ENCODE peak calls at places on chromosomes 11 and 22, in nine cellular contexts. J is IMR-90; I is effector memory CD8-positive, alpha-beta T cell; M is stimulated activated naive B cell treated with anti-CD40 and anti-IgM and Interleukin-4, amounts not matched to agents 10 μg/mL and 1 μg/mL and 100 μg/mL, for 72 hours; R is activated naive CD8-positive, alpha-beta T cell treated with anti-CD3 and anti-CD28 coated beads, Interleukin-2, amount 50 U/mL, for 24 hours; S is foreskin keratinocyte; O is HCT116; Y is lower lobe of right lung; B is CD4-positive, CD25-positive, alpha-beta regulatory T cell. N is an unnamed sample.

GRCh38 chr11:115999437-115999836 is 495.2 kb upstream of the CADM1 start:
- ATAC-seq in M (no peak), O (no peak), B (no peak), S (no peak), J (no peak), Y (peak; percentile 66), I (no peak), R (no peak), N (no peak)

GRCh38 chr11:128487978-128488377 is 99.4 kb downstream of the ETS1 start:
- ATAC-seq in Y (no peak), I (peak; percentile 18), M (no peak), S (no peak), O (no peak), R (peak; percentile 51), B (no peak), J (no peak), N (no peak)

GRCh38 chr11:11662578-11662977 is 40.8 kb upstream of the GALNT18 start:
- ATAC-seq in S (no peak), I (no peak), B (no peak), J (no peak), M (no peak), Y (no peak), O (no peak), R (no peak), N (no peak)

GRCh38 chr11:37721485-37721884 is 1123.4 kb upstream of the RAG2 start:
- ATAC-seq in Y (no peak), S (peak; percentile 98), R (no peak), B (no peak), M (no peak), O (no peak), J (no peak), I (no peak), N (no peak)

GRCh38 chr11:1481861-1482441 is 4.6 kb downstream of the MOB2 start:
- ATAC-seq in B (no peak), M (no peak), R (no peak), O (no peak), S (no peak), J (no peak), I (no peak), Y (no peak), N (peak; percentile 34)

GRCh38 chr11:107590460-107591097 is 368 bp upstream of the ELMOD1 start:
- ATAC-seq in S (peak; percentile 7), B (no peak), Y (peak; percentile 5), M (no peak), J (no peak), I (peak; percentile 33), R (peak; percentile 29), O (peak; percentile 70), N (peak; percentile 50)

GRCh38 chr11:70517996-70518907 is 119.9 kb downstream of the CTTN start:
- ATAC-seq in R (no peak), M (no peak), J (peak; percentile 71), S (peak; percentile 71), Y (no peak), O (peak; percentile 39), B (no peak), I (no peak), N (no peak)

GRCh38 chr11:103798029-103798428 is 238.4 kb upstream of the DDI1 start:
- ATAC-seq in S (no peak), M (no peak), Y (peak; percentile 72), I (no peak), B (no peak), O (no peak), R (no peak), J (peak; percentile 76), N (no peak)

GRCh38 chr11:42407379-42407778 is 904.4 kb upstream of the API5 start:
- ATAC-seq in R (no peak), S (peak; percentile 35), B (no peak), Y (no peak), J (no peak), I (no peak), O (no peak), M (no peak), N (no peak)

GRCh38 chr11:63623513-63624140 is 9.4 kb upstream of the PLAAT3 start:
- ATAC-seq in S (no peak), M (no peak), R (no peak), J (peak; percentile 17), I (no peak), Y (no peak), O (peak; percentile 20), B (no peak), N (no peak)

GRCh38 chr11:12864316-12865156 is 144.6 kb upstream of the RASSF10 start:
- ATAC-seq in Y (peak; percentile 79), M (no peak), R (no peak), S (peak; percentile 88), I (no peak), O (no peak), B (no peak), J (peak; percentile 76), N (no peak)

GRCh38 chr11:28107331-28107725 is 628 bp downstream of the KIF18A start:
- ATAC-seq in M (peak; percentile 0), R (no peak), O (peak; percentile 2), J (peak; percentile 2), B (no peak), S (peak; percentile 0), I (peak; percentile 1), Y (no peak), N (no peak)

GRCh38 chr11:3147257-3147619 is 17.9 kb downstream of the OSBPL5 start:
- ATAC-seq in I (no peak), M (no peak), B (no peak), R (no peak), J (peak; percentile 56), O (no peak), S (no peak), Y (peak; percentile 4), N (no peak)

GRCh38 chr22:38347944-38348750 is 30.9 kb upstream of the CSNK1E start:
- ATAC-seq in M (peak; percentile 51), J (no peak), Y (no peak), R (peak; percentile 47), O (no peak), B (no peak), S (peak; percentile 94), I (no peak), N (peak; percentile 74)

GRCh38 chr11:88552377-88553029 is 215.0 kb upstream of the CTSC start:
- ATAC-seq in O (peak; percentile 83), B (no peak), M (peak; percentile 82), J (peak; percentile 66), I (peak; percentile 71), S (peak; percentile 63), R (peak; percentile 43), Y (peak; percentile 68), N (peak; percentile 64)

GRCh38 chr11:8239536-8240228 is 24.0 kb downstream of the LMO1 start:
- ATAC-seq in O (no peak), I (no peak), S (no peak), J (no peak), Y (no peak), R (no peak), M (no peak), B (no peak), N (no peak)

GRCh38 chr11:69774354-69775162 is 583 bp downstream of the FGF4 start:
- ATAC-seq in I (no peak), S (no peak), Y (peak; percentile 22), J (no peak), M (no peak), O (no peak), R (no peak), B (no peak), N (no peak)

GRCh38 chr11:20084921-20085814 is 75.1 kb downstream of the DBX1 start:
- ATAC-seq in R (no peak), B (no peak), S (peak; percentile 21), Y (no peak), I (no peak), M (no peak), O (no peak), J (no peak), N (no peak)

GRCh38 chr11:46426233-46426991 is 34.8 kb upstream of the CHRM4 start:
- ATAC-seq in B (no peak), S (no peak), O (no peak), M (no peak), R (no peak), Y (no peak), J (no peak), I (no peak), N (no peak)

GRCh38 chr11:2803186-2804057 is 82.2 kb downstream of the CDKN1C start:
- ATAC-seq in Y (no peak), S (peak; percentile 41), J (no peak), O (no peak), I (no peak), M (no peak), R (no peak), B (no peak), N (no peak)

GRCh38 chr11:121236115-121237001 is 56.2 kb upstream of the SC5D start:
- ATAC-seq in Y (no peak), R (peak; percentile 54), M (no peak), S (peak; percentile 42), J (no peak), I (no peak), B (no peak), O (no peak), N (peak; percentile 43)

GRCh38 chr11:68828957-68829356 is 12.8 kb downstream of the CPT1A start:
- ATAC-seq in O (no peak), S (no peak), J (no peak), Y (no peak), M (peak; percentile 58), R (no peak), I (no peak), B (no peak), N (no peak)

GRCh38 chr22:32574397-32574796 is 99.8 kb downstream of the FBXO7 start:
- ATAC-seq in I (no peak), M (no peak), R (peak; percentile 82), Y (no peak), B (no peak), O (no peak), S (no peak), J (no peak), N (no peak)

GRCh38 chr22:42944409-42944808 is 70.5 kb downstream of the PACSIN2 start:
- ATAC-seq in M (no peak), S (no peak), Y (no peak), J (no peak), O (no peak), B (no peak), R (no peak), I (no peak), N (no peak)

GRCh38 chr22:48137640-48138039 is 1375.2 kb downstream of the TBC1D22A start:
- ATAC-seq in I (no peak), J (no peak), R (no peak), M (no peak), B (no peak), Y (no peak), S (no peak), O (peak; percentile 59), N (no peak)

GRCh38 chr11:45906096-45906682 is 882 bp downstream of the FREY1 start:
- ATAC-seq in Y (no peak), R (no peak), B (no peak), I (peak; percentile 22), J (no peak), S (no peak), M (peak; percentile 42), O (peak; percentile 23), N (peak; percentile 2)

GRCh38 chr11:101718406-101718805 is 134.6 kb upstream of the TRPC6 start:
- ATAC-seq in J (peak; percentile 68), Y (no peak), S (peak; percentile 38), B (no peak), I (no peak), O (no peak), R (no peak), M (no peak), N (no peak)

GRCh38 chr11:95780544-95780943 is 9.0 kb downstream of the FAM76B start:
- ATAC-seq in B (no peak), O (no peak), Y (no peak), S (no peak), I (no peak), R (no peak), M (peak; percentile 59), J (no peak), N (no peak)

GRCh38 chr11:119249671-119250010 is 43.5 kb downstream of the CBL start:
- ATAC-seq in Y (no peak), I (no peak), B (no peak), O (no peak), R (peak; percentile 57), M (no peak), S (peak; percentile 12), J (no peak), N (no peak)

GRCh38 chr11:36350137-36350513 is 54.0 kb downstream of the PRR5L start:
- ATAC-seq in Y (peak; percentile 32), S (no peak), B (no peak), M (no peak), R (no peak), O (no peak), J (no peak), I (no peak), N (peak; percentile 38)